ENCODE peak calls at places on chromosomes 7 and 10, in nine cellular contexts. K, N, U, R, A, J, V, H and F are unnamed samples.

GRCh38 chr7:133001727-133002126 is 80.2 kb downstream of the CHCHD3 start:
- DNase-seq in K (no peak), N (no peak), U (no peak), R (no peak), A (no peak), J (no peak), V (no peak), H (no peak), F (no peak)

GRCh38 chr10:98980353-98980752 is 255.3 kb downstream of the HPSE2 start:
- DNase-seq in K (no peak), N (no peak), U (no peak), R (no peak), A (no peak), J (no peak), V (no peak), H (no peak), F (no peak)

GRCh38 chr7:28729685-28730084 is 228.4 kb downstream of the TRIL start:
- DNase-seq in K (no peak), N (peak; percentile 45), U (no peak), R (no peak), A (no peak), J (no peak), V (no peak), H (no peak), F (peak; percentile 58)

GRCh38 chr10:27192284-27192683 is 37.1 kb downstream of the MASTL start:
- DNase-seq in K (no peak), N (peak; percentile 86), U (no peak), R (peak; percentile 58), A (peak; percentile 51), J (no peak), V (no peak), H (peak; percentile 45), F (peak; percentile 92)

GRCh38 chr7:106848851-106849442 is 16.1 kb upstream of the PIK3CG start:
- DNase-seq in K (no peak), N (peak; percentile 69), U (no peak), R (no peak), A (no peak), J (no peak), V (no peak), H (no peak), F (peak; percentile 72)

GRCh38 chr7:125746510-125746909 is 816.9 kb upstream of the POT1 start:
- DNase-seq in K (no peak), N (no peak), U (no peak), R (no peak), A (no peak), J (no peak), V (no peak), H (no peak), F (no peak)

GRCh38 chr7:69049341-69049740 is 548.9 kb upstream of the AUTS2 start:
- DNase-seq in K (no peak), N (no peak), U (no peak), R (no peak), A (no peak), J (no peak), V (no peak), H (no peak), F (no peak)

GRCh38 chr10:32795598-32796183 is 162.3 kb downstream of the ITGB1 start:
- DNase-seq in K (peak; percentile 44), N (no peak), U (no peak), R (peak; percentile 24), A (no peak), J (no peak), V (no peak), H (no peak), F (peak; percentile 46)

GRCh38 chr7:117088623-117089199 is 135.4 kb downstream of the ST7 start:
- DNase-seq in K (no peak), N (no peak), U (no peak), R (no peak), A (no peak), J (no peak), V (no peak), H (no peak), F (no peak)

GRCh38 chr10:78899098-78899754 is 169.5 kb upstream of the ZMIZ1 start:
- DNase-seq in K (no peak), N (no peak), U (no peak), R (no peak), A (no peak), J (no peak), V (no peak), H (no peak), F (no peak)

GRCh38 chr10:110643670-110644597 is at the start of gene RBM20:
- DNase-seq in K (peak; percentile 76), N (no peak), U (no peak), R (no peak), A (no peak), J (peak; percentile 79), V (no peak), H (no peak), F (peak; percentile 21)

GRCh38 chr7:22657479-22657878 is 69.5 kb upstream of the IL6 start:
- DNase-seq in K (no peak), N (no peak), U (no peak), R (no peak), A (no peak), J (no peak), V (no peak), H (no peak), F (no peak)

GRCh38 chr10:80739963-80740715 is 202.4 kb downstream of the SH2D4B start:
- DNase-seq in K (no peak), N (no peak), U (no peak), R (no peak), A (no peak), J (no peak), V (no peak), H (no peak), F (no peak)

GRCh38 chr7:135238112-135238744 is 4.6 kb downstream of the STRA8 start:
- DNase-seq in K (no peak), N (no peak), U (no peak), R (peak; percentile 53), A (no peak), J (no peak), V (no peak), H (no peak), F (no peak)

GRCh38 chr7:44145419-44145968 is 4.4 kb upstream of the MYL7 start:
- DNase-seq in K (no peak), N (no peak), U (peak; percentile 48), R (no peak), A (no peak), J (no peak), V (peak; percentile 51), H (no peak), F (peak; percentile 11)

GRCh38 chr7:13628231-13629001 is 361.1 kb downstream of the ETV1 start:
- DNase-seq in K (no peak), N (peak; percentile 87), U (no peak), R (no peak), A (no peak), J (no peak), V (no peak), H (no peak), F (peak; percentile 72)

GRCh38 chr7:32357535-32358277 is 132.5 kb downstream of the LSM5 start:
- DNase-seq in K (no peak), N (no peak), U (no peak), R (peak; percentile 25), A (no peak), J (no peak), V (no peak), H (no peak), F (no peak)
- TF ChIP-seq CTCF in K (no peak), N (peak; percentile 21), U (peak; percentile 36), R (peak; percentile 41), A (no peak), J (no peak), V (no peak), H (no peak), F (no peak)

GRCh38 chr10:3805791-3806381 is 20.9 kb upstream of the KLF6 start:
- DNase-seq in K (no peak), N (peak; percentile 89), U (no peak), R (no peak), A (no peak), J (peak; percentile 76), V (no peak), H (peak; percentile 83), F (peak; percentile 92)

GRCh38 chr10:3806603-3807002 is 21.6 kb upstream of the KLF6 start:
- DNase-seq in K (no peak), N (peak; percentile 92), U (no peak), R (no peak), A (no peak), J (no peak), V (no peak), H (peak; percentile 92), F (peak; percentile 77)

GRCh38 chr10:3808689-3809199 is 23.7 kb upstream of the KLF6 start:
- DNase-seq in K (no peak), N (no peak), U (no peak), R (no peak), A (no peak), J (no peak), V (no peak), H (no peak), F (no peak)

GRCh38 chr10:3807928-3808496 is 23.0 kb upstream of the KLF6 start:
- DNase-seq in K (no peak), N (no peak), U (no peak), R (no peak), A (no peak), J (peak; percentile 69), V (no peak), H (no peak), F (no peak)

DNA sequence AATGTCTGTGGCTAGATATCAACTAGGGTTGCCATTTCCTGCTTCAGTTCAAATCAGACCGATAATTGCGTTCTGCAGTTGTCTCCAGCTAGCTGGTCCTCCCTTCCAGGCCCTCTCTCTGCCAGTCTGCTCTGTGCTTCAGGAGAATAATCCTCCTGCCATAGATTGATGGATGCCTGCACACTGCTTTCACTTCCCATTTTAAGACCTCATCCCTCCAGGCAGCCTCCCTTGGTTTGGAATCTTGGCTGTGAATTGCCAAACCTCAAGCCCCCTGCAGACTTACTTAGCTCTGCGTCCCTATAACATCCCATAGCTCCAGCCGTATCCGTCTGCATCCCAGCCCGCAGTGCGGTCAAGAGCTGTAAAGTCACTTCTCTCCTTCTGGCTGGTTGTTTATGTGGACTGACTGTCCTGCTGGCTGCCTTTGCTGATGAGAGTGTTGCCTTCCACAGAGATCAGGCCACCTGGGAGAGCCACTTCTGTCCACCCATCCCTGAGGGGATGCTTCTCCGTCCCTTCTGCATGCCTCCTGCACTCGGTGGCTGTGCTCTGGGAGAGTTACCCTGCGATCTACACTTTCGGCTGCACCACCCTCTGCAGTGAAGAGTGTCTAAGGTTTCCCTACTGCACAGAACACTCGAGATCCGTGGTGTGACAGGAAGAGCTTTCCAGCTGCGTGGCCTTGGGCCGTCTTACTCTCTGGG is 22.4 kb upstream of the KLF6 start:
- DNase-seq in K (no peak), N (no peak), U (no peak), R (no peak), A (no peak), J (no peak), V (no peak), H (no peak), F (peak; percentile 79)
- TF ChIP-seq CTCF in K (no peak), N (peak; percentile 23), U (no peak), R (no peak), A (no peak), J (no peak), V (no peak), H (no peak), F (no peak)

GRCh38 chr10:6579904-6580278 is at the start of gene PRKCQ:
- DNase-seq in K (peak; percentile 69), N (no peak), U (no peak), R (peak; percentile 26), A (no peak), J (no peak), V (no peak), H (peak; percentile 37), F (peak; percentile 11)
- TF ChIP-seq CTCF in K (no peak), N (no peak), U (no peak), R (no peak), A (no peak), J (no peak), V (no peak), H (no peak), F (no peak)

GRCh38 chr7:1925349-1925748 is 255.3 kb downstream of the ELFN1 start:
- DNase-seq in K (no peak), N (no peak), U (no peak), R (no peak), A (no peak), J (no peak), V (no peak), H (no peak), F (no peak)
- TF ChIP-seq CTCF in K (peak; percentile 29), N (peak; percentile 48), U (no peak), R (no peak), A (no peak), J (no peak), V (no peak), H (peak; percentile 13), F (peak; percentile 32)